ENCODE peak calls at places on chromosomes 6 and 20, in nine cellular contexts. W, A, C, N, U, M, Z, Y and F are unnamed samples.

GRCh38 chr20:911882-912600 is 4.1 kb downstream of the ANGPT4 start:
- DNase-seq in M (no peak), A (no peak), U (no peak), N (no peak), C (no peak), Y (no peak), W (no peak), Z (no peak), F (no peak)

GRCh38 chr6:41652876-41653641 is 14.8 kb downstream of the MDFI start:
- DNase-seq in W (no peak), Z (peak; percentile 76), A (no peak), U (no peak), C (no peak), M (no peak), Y (no peak), N (no peak), F (no peak)

GRCh38 chr6:105839266-105839665 is 246.9 kb upstream of the PRDM1 start:
- DNase-seq in N (no peak), Z (no peak), C (no peak), U (no peak), A (no peak), M (no peak), Y (no peak), W (no peak), F (no peak)

GRCh38 chr20:11060423-11061205 is 386.8 kb upstream of the JAG1 start:
- DNase-seq in U (no peak), N (no peak), C (no peak), Z (no peak), A (no peak), Y (no peak), W (no peak), M (no peak), F (no peak)

GRCh38 chr6:16049178-16049577 is 79.7 kb upstream of the MYLIP start:
- DNase-seq in Y (no peak), C (no peak), W (no peak), M (no peak), Z (no peak), U (no peak), N (no peak), A (peak; percentile 69), F (no peak)

GRCh38 chr6:41634657-41635056 is 3.6 kb upstream of the MDFI start:
- DNase-seq in Z (no peak), M (no peak), N (no peak), C (peak; percentile 2), W (no peak), A (no peak), U (no peak), Y (no peak), F (no peak)

GRCh38 chr20:60001027-60001567 is 42.9 kb downstream of the CDH26 start:
- DNase-seq in Y (no peak), Z (peak; percentile 75), M (no peak), W (no peak), C (no peak), A (peak; percentile 19), U (no peak), N (peak; percentile 48), F (peak; percentile 17)

GRCh38 chr6:11815231-11815630 is 36.6 kb upstream of the ADTRP start:
- DNase-seq in C (no peak), W (no peak), A (peak; percentile 73), M (no peak), Y (no peak), N (no peak), Z (no peak), U (no peak), F (no peak)

GRCh38 chr6:25670208-25670607 is 18.2 kb downstream of the SCGN start:
- DNase-seq in W (no peak), Z (peak; percentile 45), U (no peak), N (no peak), M (no peak), A (no peak), C (peak; percentile 79), Y (no peak), F (no peak)